ENCODE peak calls at places on chromosomes 16 and 17, in eight cellular contexts. P, Y, V, R, X, M, G and N are unnamed samples.

GRCh38 chr16:27476240-27476639 is 73.5 kb downstream of the GTF3C1 start:
- DNase-seq in V (no peak), Y (no peak), G (no peak), P (no peak), R (no peak), X (no peak), M (no peak), N (no peak)

GRCh38 chr16:87274808-87275207 is 42.4 kb downstream of the C16orf95 start:
- DNase-seq in R (no peak), G (no peak), P (peak), V (no peak), X (no peak), Y (no peak), M (no peak), N (peak)

GRCh38 chr17:77110006-77110374 is 30.8 kb upstream of the SEC14L1 start:
- DNase-seq in Y (no peak), R (no peak), V (no peak), G (no peak), P (peak), M (no peak), X (no peak), N (no peak)

GRCh38 chr17:4444782-4445473 is 11.2 kb downstream of the SPNS3 start:
- DNase-seq in P (peak), M (peak), Y (peak), R (peak), X (no peak), G (no peak), V (no peak), N (peak)

GRCh38 chr17:48612854-48613691 is 2.0 kb downstream of the HOXB8 start:
- DNase-seq in R (no peak), Y (no peak), P (no peak), X (no peak), V (peak), M (no peak), G (peak), N (no peak)

GRCh38 chr16:48361540-48361939 is 23.7 kb downstream of the SIAH1 start:
- DNase-seq in Y (no peak), P (no peak), G (no peak), M (no peak), X (no peak), R (no peak), V (no peak), N (no peak)

GRCh38 chr16:6018848-6019489 is 921.4 kb upstream of the EEF2KMT start:
- DNase-seq in V (no peak), X (no peak), M (no peak), G (no peak), P (no peak), Y (no peak), R (no peak), N (no peak)

GRCh38 chr17:71801301-71801700 is 319.5 kb upstream of the SOX9 start:
- DNase-seq in P (peak), G (no peak), R (no peak), X (no peak), V (no peak), Y (no peak), M (no peak), N (no peak)

GRCh38 chr16:27475561-27475960 is 73.6 kb downstream of the IL21R start:
- DNase-seq in R (no peak), M (no peak), G (no peak), X (no peak), V (no peak), P (peak), Y (no peak), N (peak)

GRCh38 chr16:50624449-50624782 is 56.7 kb downstream of the SNX20 start:
- DNase-seq in V (no peak), X (no peak), G (no peak), R (no peak), M (no peak), Y (no peak), P (no peak), N (no peak)

GRCh38 chr17:28705728-28706334 is 5.9 kb downstream of the PROCA1 start:
- DNase-seq in Y (no peak), X (no peak), G (no peak), R (no peak), V (no peak), M (no peak), P (no peak), N (peak)

GRCh38 chr17:44010966-44011647 is 3.7 kb downstream of the TMEM101 start:
- DNase-seq in V (no peak), R (no peak), M (no peak), P (no peak), X (no peak), G (no peak), Y (no peak), N (peak)

GRCh38 chr17:67488161-67488560 is 111.1 kb downstream of the PITPNC1 start:
- DNase-seq in Y (no peak), R (no peak), M (no peak), X (no peak), P (peak), G (no peak), V (no peak), N (no peak)

GRCh38 chr17:8362651-8363332 is 13.7 kb downstream of the KRABD2 start:
- DNase-seq in P (no peak), X (no peak), Y (no peak), G (no peak), R (no peak), M (no peak), V (no peak), N (no peak)

GRCh38 chr17:54899721-54900456 is 763 bp upstream of the TOM1L1 start:
- DNase-seq in P (no peak), M (no peak), R (no peak), V (no peak), G (no peak), Y (peak), X (no peak), N (peak)

GRCh38 chr16:82055117-82055516 is 20.1 kb downstream of the HSD17B2 start:
- DNase-seq in G (no peak), X (no peak), Y (no peak), M (no peak), P (no peak), V (no peak), R (no peak), N (no peak)

GRCh38 chr16:1745900-1746692 is 25.2 kb downstream of the NME3 start:
- DNase-seq in X (no peak), Y (no peak), M (no peak), P (peak), G (no peak), V (no peak), R (no peak), N (peak)

GRCh38 chr17:61904094-61904710 is 23.6 kb downstream of the INTS2 start:
- DNase-seq in X (no peak), V (peak), P (no peak), G (no peak), M (no peak), Y (no peak), R (no peak), N (no peak)

GRCh38 chr16:89723279-89724250 is 2.2 kb downstream of the ZNF276 start:
- DNase-seq in Y (no peak), X (no peak), M (no peak), V (peak), P (peak), G (peak), R (peak), N (no peak)

GRCh38 chr17:43574348-43574747 is 28.2 kb upstream of the ETV4 start:
- DNase-seq in R (no peak), G (no peak), Y (no peak), V (no peak), M (no peak), P (no peak), X (no peak), N (no peak)

GRCh38 chr17:36578671-36579070 is 13.0 kb upstream of the DHRS11 start:
- DNase-seq in Y (no peak), X (no peak), V (no peak), M (no peak), R (no peak), G (no peak), P (peak), N (no peak)

GRCh38 chr16:89123831-89124100 is 30.1 kb downstream of the ACSF3 start:
- DNase-seq in M (no peak), X (no peak), Y (no peak), R (peak), V (no peak), G (no peak), P (no peak), N (no peak)

GRCh38 chr16:88473666-88474534 is 20.8 kb downstream of the ZFPM1 start:
- DNase-seq in R (peak), G (no peak), P (peak), M (no peak), Y (no peak), V (no peak), X (no peak), N (no peak)

GRCh38 chr17:896439-896838 is 83.1 kb downstream of the NXN start:
- DNase-seq in R (no peak), X (no peak), V (no peak), Y (no peak), M (no peak), P (no peak), G (no peak), N (no peak)

GRCh38 chr17:72409405-72410002 is 288.7 kb downstream of the SOX9 start:
- DNase-seq in R (no peak), Y (no peak), G (no peak), P (no peak), M (no peak), V (no peak), X (no peak), N (peak)